ENCODE peak calls at places on chromosomes 5 and 9, in ten cellular contexts. H is GM12892; C is non-pigmented ciliary epithelial cell; L is HT-29; V is heart right ventricle; A is glutamatergic neuron; I is germinal center; W is GM04504; J is activated CD8-positive, alpha-beta memory T cell treated with anti-CD3 and anti-CD28 coated beads for 4 hours; S is T follicular helper cell. N is an unnamed sample.

GRCh38 chr9:2220036-2220435 is 204.9 kb downstream of the SMARCA2 start:
- DNase-seq in I (no peak), C (no peak), S (no peak), J (no peak), H (no peak), A (no peak), L (no peak), W (no peak), V (no peak), N (no peak)

GRCh38 chr5:56829137-56829536 is 13.8 kb downstream of the MAP3K1 start:
- DNase-seq in H (no peak), I (no peak), V (no peak), J (no peak), W (no peak), S (peak), L (no peak), C (no peak), A (no peak), N (no peak)

GRCh38 chr5:10701567-10702039 is 59.4 kb downstream of the DAP start:
- DNase-seq in S (no peak), L (peak), W (no peak), J (no peak), C (no peak), V (peak), I (peak), H (no peak), A (peak), N (no peak)

GRCh38 chr9:92530893-92531292 is 4.9 kb downstream of the ECM2 start:
- DNase-seq in W (no peak), L (no peak), C (no peak), J (no peak), A (no peak), I (no peak), V (no peak), S (no peak), H (no peak), N (no peak)

GRCh38 chr5:139575751-139576150 is 14.6 kb downstream of the UBE2D2 start:
- DNase-seq in J (no peak), L (no peak), I (no peak), C (no peak), V (no peak), S (no peak), A (no peak), W (no peak), H (no peak), N (no peak)

GRCh38 chr9:119961774-119962408 is 592.7 kb upstream of the BRINP1 start:
- DNase-seq in H (no peak), V (no peak), J (no peak), W (no peak), A (peak), C (no peak), I (peak), L (peak), S (no peak), N (no peak)

GRCh38 chr5:136018814-136019777 is 9.7 kb upstream of the TGFBI start:
- DNase-seq in S (no peak), A (no peak), J (no peak), L (no peak), C (peak), I (no peak), W (peak), H (no peak), V (peak), N (no peak)

GRCh38 chr9:128393171-128393761 is 22.1 kb downstream of the URM1 start:
- DNase-seq in J (no peak), W (no peak), S (no peak), L (no peak), V (no peak), I (no peak), A (peak), H (no peak), C (no peak), N (no peak)

GRCh38 chr9:129586647-129587046 is 34.3 kb downstream of the C9orf50 start:
- DNase-seq in J (no peak), H (no peak), W (no peak), V (no peak), S (no peak), I (no peak), L (no peak), C (no peak), A (peak), N (no peak)

GRCh38 chr9:91246842-91247241 is 114.9 kb downstream of the AUH start:
- DNase-seq in H (no peak), I (no peak), J (no peak), C (no peak), A (no peak), L (no peak), V (no peak), S (no peak), W (no peak), N (no peak)

GRCh38 chr9:14006586-14007198 is 307.2 kb downstream of the NFIB start:
- DNase-seq in I (no peak), L (no peak), J (no peak), A (no peak), W (no peak), S (no peak), H (no peak), C (no peak), V (no peak), N (no peak)

GRCh38 chr5:1834022-1834551 is 32.9 kb downstream of the NDUFS6 start:
- DNase-seq in W (no peak), S (no peak), L (no peak), I (no peak), H (no peak), A (no peak), C (no peak), V (no peak), J (no peak), N (no peak)

GRCh38 chr9:23245067-23245466 is 581.0 kb downstream of the ELAVL2 start:
- DNase-seq in I (no peak), C (no peak), H (no peak), S (no peak), A (no peak), L (no peak), W (no peak), J (no peak), V (no peak), N (no peak)

GRCh38 chr5:177982072-177982727 is 13.8 kb downstream of the PROP1 start:
- DNase-seq in W (no peak), I (no peak), J (no peak), A (peak), S (no peak), V (no peak), L (peak), C (no peak), H (no peak), N (no peak)

GRCh38 chr9:85941966-85942912 is 1.3 kb downstream of the NAA35 start:
- DNase-seq in I (no peak), J (no peak), H (no peak), L (peak), V (no peak), C (no peak), S (no peak), W (no peak), A (no peak), N (no peak)

GRCh38 chr5:1489754-1490153 is 34.0 kb downstream of the LPCAT1 start:
- DNase-seq in C (no peak), A (no peak), J (no peak), L (no peak), V (no peak), S (no peak), I (no peak), W (no peak), H (no peak), N (no peak)

GRCh38 chr9:4970970-4971641 is 14.0 kb upstream of the JAK2 start:
- DNase-seq in H (peak), W (no peak), L (peak), I (peak), A (no peak), C (no peak), J (no peak), V (no peak), S (no peak), N (no peak)

GRCh38 chr9:128552744-128553221 is 396 bp downstream of the SPTAN1 start:
- DNase-seq in H (no peak), L (no peak), J (peak), V (peak), C (no peak), W (no peak), A (peak), S (peak), I (peak), N (no peak)

GRCh38 chr5:65334077-65334476 is 147.6 kb downstream of the ADAMTS6 start:
- DNase-seq in J (no peak), H (no peak), C (no peak), W (no peak), V (no peak), I (no peak), A (no peak), L (peak), S (no peak), N (no peak)

GRCh38 chr9:97895695-97896332 is 26.5 kb downstream of the TRMO start:
- DNase-seq in C (no peak), W (no peak), J (no peak), S (no peak), A (no peak), V (no peak), L (peak), I (no peak), H (no peak), N (no peak)

GRCh38 chr5:378301-378891 is 56.9 kb downstream of the AHRR start:
- DNase-seq in C (no peak), L (no peak), W (no peak), V (no peak), I (no peak), S (no peak), J (no peak), H (no peak), A (peak), N (no peak)

GRCh38 chr5:15938186-15938585 is 241.4 kb downstream of the MARCHF11 start:
- DNase-seq in J (no peak), W (no peak), I (no peak), L (no peak), V (no peak), A (no peak), C (no peak), H (no peak), S (no peak), N (no peak)

GRCh38 chr5:138245717-138246116 is 28.7 kb downstream of the GFRA3 start:
- DNase-seq in I (no peak), J (no peak), A (no peak), H (no peak), S (no peak), C (no peak), L (no peak), V (no peak), W (no peak), N (no peak)

N was measured in epithelial cell of proximal tubule.